ENCODE peak calls at places on chromosomes 13 and 19, in six cellular contexts. B is HTR-8/SVneo; S is CD8-positive, alpha-beta memory T cell; N is amniotic epithelial cell; I is ELF-1; P is AG10803. G is an unnamed sample.

GRCh38 chr19:57903298-57904174 is 12.9 kb downstream of the ZNF417 start:
- DNase-seq in I (peak), B (no peak), S (no peak), N (peak), P (peak), G (peak)

GRCh38 chr13:74128171-74128767 is 5.9 kb downstream of the KLF12 start:
- DNase-seq in N (peak), S (no peak), I (no peak), P (peak), B (no peak), G (peak)

GRCh38 chr19:12331211-12331941 is 2.1 kb downstream of the ZNF563 start:
- DNase-seq in I (no peak), B (no peak), P (no peak), N (peak), S (peak), G (no peak)

GRCh38 chr19:53195265-53195879 is 2.2 kb upstream of the ZNF665 start:
- DNase-seq in P (peak), N (peak), B (peak), I (peak), S (peak), G (peak)

GRCh38 chr13:100887729-100888151 is 213.1 kb upstream of the TMTC4 start:
- DNase-seq in I (no peak), B (peak), N (peak), P (peak), S (no peak), G (peak)

GRCh38 chr13:37306778-37307544 is 201.5 kb upstream of the CSNK1A1L start:
- DNase-seq in S (no peak), N (peak), P (peak), B (peak), I (no peak), G (peak)

GRCh38 chr19:14059652-14060155 is 2.2 kb downstream of the PALM3 start:
- DNase-seq in N (no peak), P (no peak), S (no peak), B (no peak), I (no peak), G (no peak)

GRCh38 chr19:10193666-10194499 is 870 bp downstream of the DNMT1 start:
- DNase-seq in P (peak), I (peak), N (peak), S (no peak), B (peak), G (peak)

GRCh38 chr13:113448885-113449692 is 4.2 kb downstream of the ADPRHL1 start:
- DNase-seq in P (peak), I (peak), S (peak), B (no peak), N (no peak), G (peak)

GRCh38 chr13:76887070-76887563 is 912 bp upstream of the KCTD12 start:
- DNase-seq in P (no peak), S (no peak), N (no peak), I (peak), B (no peak), G (no peak)

GRCh38 chr13:63948045-63948444 is 2532.4 kb upstream of the PCDH20 start:
- DNase-seq in I (no peak), B (no peak), S (no peak), P (no peak), N (no peak), G (no peak)

GRCh38 chr19:37718357-37718756 is 1.2 kb downstream of the ZNF607 start:
- DNase-seq in S (no peak), N (no peak), B (no peak), P (no peak), I (peak), G (no peak)

GRCh38 chr13:45737571-45738002 is 35.5 kb downstream of the CBY2 start:
- DNase-seq in B (no peak), I (peak), P (no peak), N (no peak), S (no peak), G (no peak)

GRCh38 chr19:15118248-15118647 is 11.0 kb downstream of the SYDE1 start:
- DNase-seq in B (no peak), I (peak), P (no peak), N (no peak), S (no peak), G (no peak)

GRCh38 chr19:32407004-32407992 is 1.7 kb downstream of the DPY19L3 start:
- DNase-seq in S (no peak), I (no peak), B (no peak), N (peak), P (peak), G (peak)

GRCh38 chr13:81224502-81224833 is 883.5 kb upstream of the SPRY2 start:
- DNase-seq in I (no peak), B (no peak), N (no peak), S (no peak), P (no peak), G (no peak)

GRCh38 chr13:91017031-91017668 is 330.3 kb upstream of the MIR17HG start:
- DNase-seq in S (no peak), P (peak), N (peak), B (peak), I (peak), G (peak)

GRCh38 chr19:20879501-20879900 is 43.5 kb upstream of the ZNF85 start:
- DNase-seq in P (no peak), S (no peak), N (no peak), I (no peak), B (no peak), G (no peak)

GRCh38 chr13:52784591-52785340 is 45.1 kb upstream of the CNMD start:
- DNase-seq in B (no peak), P (no peak), S (no peak), N (no peak), I (no peak), G (no peak)

GRCh38 chr13:50393641-50394040 is 378.4 kb downstream of the KCNRG start:
- DNase-seq in P (no peak), N (no peak), I (peak), S (no peak), B (no peak), G (no peak)

GRCh38 chr19:38401148-38401547 is 1.7 kb upstream of the FAM98C start:
- DNase-seq in S (no peak), N (peak), I (no peak), P (peak), B (no peak), G (peak)

GRCh38 chr19:19514215-19514633 is 1.1 kb downstream of the TSSK6 start:
- DNase-seq in B (no peak), I (no peak), S (no peak), P (peak), N (peak), G (peak)

G was measured in fibroblast of villous mesenchyme.